ENCODE peak calls at places on chromosomes 12 and 14, in ten cellular contexts. E, Y, P, U, S, G, T, H, B and Z are unnamed samples.

GRCh38 chr12:9064815-9065606 is 50.7 kb downstream of the A2M start:
- DNase-seq in T (peak; percentile 90), G (no peak), P (no peak), Y (peak; percentile 73), B (no peak), S (peak; percentile 60), E (no peak), U (no peak), H (peak; percentile 9), Z (peak; percentile 88)

GRCh38 chr12:128258866-128259555 is 8.0 kb upstream of the TMEM132C start:
- DNase-seq in S (no peak), T (no peak), G (no peak), H (no peak), P (no peak), Y (no peak), U (no peak), B (peak; percentile 50), E (no peak), Z (peak; percentile 39)

GRCh38 chr12:47111392-47111778 is 31.6 kb upstream of the AMIGO2 start:
- DNase-seq in U (no peak), G (no peak), H (no peak), B (no peak), P (no peak), T (no peak), E (no peak), S (no peak), Y (no peak), Z (no peak)

GRCh38 chr12:50732591-50732990 is 31.3 kb upstream of the ATF1 start:
- DNase-seq in T (no peak), H (peak; percentile 89), E (no peak), U (no peak), G (no peak), S (no peak), Y (no peak), P (no peak), B (no peak), Z (no peak)

GRCh38 chr12:3456809-3457208 is 34.2 kb upstream of the PRMT8 start:
- DNase-seq in U (no peak), Y (no peak), B (peak; percentile 72), P (peak; percentile 3), T (no peak), E (no peak), G (no peak), H (no peak), S (no peak), Z (peak; percentile 79)

GRCh38 chr12:115024531-115024930 is 340.6 kb upstream of the TBX3 start:
- DNase-seq in G (no peak), E (no peak), S (no peak), U (no peak), H (no peak), B (no peak), Y (no peak), T (no peak), P (no peak), Z (no peak)

GRCh38 chr14:73943083-73943482 is 6.8 kb downstream of the FAM161B start:
- DNase-seq in U (no peak), E (no peak), Y (peak; percentile 28), G (no peak), H (peak; percentile 39), P (no peak), T (peak; percentile 47), B (no peak), S (no peak), Z (no peak)

GRCh38 chr14:61568572-61569011 is 126.7 kb upstream of the HIF1A start:
- DNase-seq in Y (no peak), P (peak; percentile 80), H (no peak), T (peak; percentile 92), E (peak; percentile 70), S (no peak), B (no peak), U (no peak), G (peak; percentile 72), Z (peak; percentile 83)

GRCh38 chr14:100785626-100786025 is 40.3 kb upstream of the MEG3 start:
- DNase-seq in S (no peak), G (no peak), B (no peak), H (no peak), T (no peak), E (no peak), Y (no peak), P (no peak), U (peak; percentile 3), Z (no peak)

GRCh38 chr12:123916729-123917128 is 55.9 kb downstream of the CCDC92 start:
- DNase-seq in S (no peak), P (no peak), G (no peak), E (peak; percentile 21), T (no peak), H (no peak), Y (no peak), U (no peak), B (no peak), Z (no peak)

GRCh38 chr14:85084344-85084743 is 445.6 kb upstream of the FLRT2 start:
- DNase-seq in H (no peak), T (no peak), E (no peak), P (no peak), G (no peak), S (no peak), U (no peak), Y (no peak), B (no peak), Z (no peak)

GRCh38 chr12:120688527-120689071 is 1.6 kb downstream of the MLEC start:
- DNase-seq in T (peak; percentile 73), U (peak; percentile 23), B (no peak), H (peak; percentile 31), S (no peak), E (no peak), P (peak; percentile 34), Y (no peak), G (no peak), Z (no peak)

GRCh38 chr12:19938031-19938430 is 430.3 kb upstream of the PDE3A start:
- DNase-seq in S (no peak), U (no peak), H (no peak), B (no peak), T (no peak), G (no peak), P (no peak), Y (no peak), E (no peak), Z (no peak)

GRCh38 chr12:40903040-40903439 is 210.8 kb downstream of the CNTN1 start:
- DNase-seq in G (no peak), H (no peak), Y (no peak), U (no peak), E (no peak), T (no peak), B (no peak), S (no peak), P (no peak), Z (no peak)

GRCh38 chr12:110074089-110074488 is 25.8 kb upstream of the C12orf76 start:
- DNase-seq in P (no peak), B (no peak), Y (no peak), T (no peak), S (no peak), U (no peak), G (no peak), H (no peak), E (no peak), Z (no peak)

GRCh38 chr12:100170313-100170858 is 27.7 kb upstream of the BLTP3B start:
- DNase-seq in Y (no peak), G (no peak), B (no peak), H (no peak), E (no peak), S (no peak), P (no peak), U (no peak), T (no peak), Z (no peak)

GRCh38 chr14:31699809-31700208 is 138.6 kb downstream of the NUBPL start:
- DNase-seq in U (no peak), G (no peak), T (no peak), P (no peak), B (no peak), H (no peak), Y (no peak), E (no peak), S (no peak), Z (no peak)

GRCh38 chr14:83425138-83425537 is 1891.5 kb upstream of the SEL1L start:
- DNase-seq in E (no peak), T (no peak), H (no peak), U (no peak), G (no peak), B (no peak), Y (no peak), P (no peak), S (no peak), Z (no peak)

GRCh38 chr14:101035466-101036225 is 132.1 kb upstream of the RTL1 start:
- DNase-seq in H (no peak), U (peak; percentile 2), E (no peak), B (no peak), P (no peak), Y (peak; percentile 2), S (no peak), T (peak; percentile 30), G (no peak), Z (no peak)

DNA sequence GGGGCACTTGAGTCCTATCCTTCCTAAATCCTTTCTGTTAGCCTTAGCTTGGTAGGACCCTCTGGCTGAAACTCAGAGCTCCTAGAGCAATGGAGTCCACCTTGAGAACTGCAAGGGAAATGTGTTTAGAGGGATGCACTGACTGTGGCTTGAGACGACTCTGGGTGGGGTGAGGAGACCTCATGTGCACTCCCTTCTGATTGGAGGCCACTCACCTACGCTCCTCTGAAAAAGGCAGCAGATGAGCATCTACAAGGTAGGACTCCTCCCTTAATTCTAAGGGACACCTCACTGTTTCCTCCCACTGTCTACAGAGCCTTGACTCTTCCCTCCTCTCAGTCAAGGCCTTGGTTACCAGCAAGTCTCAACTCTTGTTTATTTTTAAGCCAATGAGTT is 1.0 kb downstream of the MAP3K12 start:
- DNase-seq in P (no peak), T (no peak), H (no peak), B (no peak), S (no peak), E (no peak), Y (no peak), G (no peak), U (no peak), Z (no peak)
- H3K4me3 ChIP-seq in P (no peak overlapping the region), T (no peak overlapping the region), H (peak overlapping the region; percentile 74), B (no peak overlapping the region), S (peak overlapping the region; percentile 64), E (no peak overlapping the region), Y (no peak overlapping the region), G (peak overlapping the region; percentile 60), U (peak overlapping the region; percentile 65), Z (peak overlapping the region; percentile 75)

GRCh38 chr14:91311284-91311662 is 66.8 kb upstream of the GPR68 start:
- DNase-seq in U (no peak), S (no peak), E (peak; percentile 55), B (no peak), Y (no peak), H (no peak), P (peak; percentile 42), G (peak; percentile 65), T (peak; percentile 63), Z (no peak)
- H3K4me3 ChIP-seq in U (no peak overlapping the region), S (no peak overlapping the region), E (no peak overlapping the region), B (no peak overlapping the region), Y (no peak overlapping the region), H (no peak overlapping the region), P (no peak overlapping the region), G (peak overlapping the region; percentile 17), T (no peak overlapping the region), Z (no peak overlapping the region)

GRCh38 chr12:52926596-52927241 is 21.8 kb upstream of the KRT8 start:
- DNase-seq in Y (no peak), P (no peak), T (no peak), G (no peak), U (no peak), H (no peak), E (no peak), B (no peak), S (peak; percentile 63), Z (no peak)
- H3K4me3 ChIP-seq in Y (no peak overlapping the region), P (no peak overlapping the region), T (peak overlapping the region; percentile 20), G (no peak overlapping the region), U (no peak overlapping the region), H (no peak overlapping the region), E (no peak overlapping the region), B (no peak overlapping the region), S (peak overlapping the region; percentile 27), Z (no peak overlapping the region)

GRCh38 chr14:102798926-102799325 is 21.7 kb downstream of the TRAF3 start:
- DNase-seq in Y (no peak), S (no peak), E (no peak), P (peak; percentile 90), G (no peak), H (no peak), T (no peak), B (no peak), U (no peak), Z (peak; percentile 2)
- H3K4me3 ChIP-seq in Y (no peak overlapping the region), S (no peak overlapping the region), E (no peak overlapping the region), P (peak overlapping the region; percentile 9), G (no peak overlapping the region), H (no peak overlapping the region), T (no peak overlapping the region), B (no peak overlapping the region), U (no peak overlapping the region), Z (no peak overlapping the region)